ENCODE peak calls at places on chromosomes 16 and 17, in nine cellular contexts. L is left lung; J is mucosa of descending colon; X is CD4-positive, alpha-beta T cell; H is keratinocyte; M is fibroblast of villous mesenchyme; K is HFF-Myc; A is ovary; N is GM12865. T is an unnamed sample.

GRCh38 chr16:22763655-22764054 is 50.3 kb upstream of the HS3ST2 start:
- DNase-seq in A (peak; percentile 18), M (no peak), K (no peak), N (no peak), H (no peak), J (no peak), X (no peak), L (no peak), T (no peak)

GRCh38 chr17:11909348-11909747 is 87.9 kb downstream of the ZNF18 start:
- DNase-seq in L (no peak), A (no peak), M (no peak), N (peak; percentile 6), X (no peak), J (no peak), K (no peak), H (no peak), T (no peak)

GRCh38 chr17:55434721-55435120 is 13.1 kb upstream of the MMD start:
- DNase-seq in J (no peak), A (no peak), K (no peak), H (no peak), M (no peak), N (peak; percentile 48), X (no peak), L (no peak), T (no peak)

GRCh38 chr16:2609827-2610470 is 72.1 kb downstream of the PDPK1 start:
- DNase-seq in L (peak; percentile 39), K (no peak), A (no peak), M (no peak), J (no peak), X (no peak), N (no peak), H (no peak), T (no peak)

GRCh38 chr16:1184156-1184868 is 31.4 kb downstream of the CACNA1H start:
- DNase-seq in X (no peak), A (no peak), H (no peak), K (no peak), N (no peak), L (no peak), M (no peak), J (no peak), T (no peak)

GRCh38 chr16:50282010-50282538 is 15.7 kb downstream of the ADCY7 start:
- DNase-seq in N (peak; percentile 94), L (peak; percentile 95), A (no peak), H (no peak), J (peak; percentile 75), X (peak; percentile 32), M (peak; percentile 61), K (no peak), T (no peak)

GRCh38 chr17:56313201-56313600 is 159.9 kb downstream of the ANKFN1 start:
- DNase-seq in L (no peak), X (no peak), K (no peak), M (no peak), H (no peak), A (no peak), N (no peak), J (no peak), T (no peak)

GRCh38 chr17:7885357-7886226 is 3.0 kb upstream of the CHD3 start:
- DNase-seq in K (no peak), X (no peak), N (peak; percentile 60), A (peak; percentile 76), L (peak; percentile 87), M (peak; percentile 37), J (peak; percentile 73), H (no peak), T (no peak)

GRCh38 chr16:16062023-16062932 is 112.9 kb downstream of the ABCC1 start:
- DNase-seq in K (no peak), H (no peak), J (no peak), L (no peak), M (peak; percentile 26), N (peak; percentile 11), X (no peak), A (no peak), T (no peak)

GRCh38 chr16:56111100-56111499 is 80.2 kb upstream of the GNAO1 start:
- DNase-seq in K (no peak), H (no peak), N (no peak), M (no peak), X (no peak), L (no peak), J (no peak), A (no peak), T (no peak)

GRCh38 chr16:1932050-1933028 is 10.7 kb downstream of the MSRB1 start:
- DNase-seq in N (no peak), M (no peak), L (no peak), J (peak; percentile 69), K (no peak), H (no peak), X (no peak), A (no peak), T (no peak)

DNA sequence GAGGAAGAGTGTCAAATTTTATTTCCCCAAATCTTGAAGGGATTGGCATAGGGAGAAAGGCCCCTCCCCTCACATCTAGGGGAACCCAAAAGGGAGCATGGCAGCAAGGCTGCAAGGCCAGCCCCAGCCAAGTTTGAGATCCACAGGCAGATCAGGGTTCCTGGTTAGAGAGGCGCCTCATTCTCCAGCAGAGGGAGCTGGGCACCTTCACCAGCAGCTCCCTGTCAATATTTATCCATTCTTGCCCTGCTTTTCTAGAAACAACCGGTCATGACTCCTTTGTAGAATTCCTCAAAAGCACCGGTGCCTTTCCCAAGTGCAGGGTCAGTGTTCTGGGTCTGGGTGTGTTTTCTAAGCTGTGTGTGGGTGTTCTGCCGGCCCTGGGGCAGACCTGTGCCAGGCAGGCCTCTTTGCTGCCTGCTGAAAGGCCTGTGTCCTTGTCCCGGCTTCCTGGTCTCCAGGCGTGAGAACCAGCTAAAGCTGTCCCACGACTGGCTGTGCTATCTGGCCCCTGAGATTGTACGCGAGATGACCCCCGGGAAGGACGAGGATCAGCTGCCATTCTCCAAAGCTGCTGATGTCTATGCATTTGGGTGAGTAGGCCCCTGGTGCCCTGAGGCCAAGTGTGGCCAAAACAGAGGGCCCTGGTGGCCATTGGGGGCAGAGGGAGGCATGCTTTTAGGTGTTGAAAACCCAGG is 21.2 kb upstream of the LGALS9 start:
- DNase-seq in X (no peak), L (peak; percentile 37), A (no peak), K (peak; percentile 11), J (peak; percentile 76), N (peak; percentile 50), H (no peak), M (peak; percentile 50), T (no peak)
- TF ChIP-seq CTCF in X (peak; percentile 24), L (peak; percentile 27), A (peak; percentile 40), K (peak; percentile 69), J (peak; percentile 59), N (peak; percentile 47), H (peak; percentile 83), M (peak; percentile 67), T (peak; percentile 19)

DNA sequence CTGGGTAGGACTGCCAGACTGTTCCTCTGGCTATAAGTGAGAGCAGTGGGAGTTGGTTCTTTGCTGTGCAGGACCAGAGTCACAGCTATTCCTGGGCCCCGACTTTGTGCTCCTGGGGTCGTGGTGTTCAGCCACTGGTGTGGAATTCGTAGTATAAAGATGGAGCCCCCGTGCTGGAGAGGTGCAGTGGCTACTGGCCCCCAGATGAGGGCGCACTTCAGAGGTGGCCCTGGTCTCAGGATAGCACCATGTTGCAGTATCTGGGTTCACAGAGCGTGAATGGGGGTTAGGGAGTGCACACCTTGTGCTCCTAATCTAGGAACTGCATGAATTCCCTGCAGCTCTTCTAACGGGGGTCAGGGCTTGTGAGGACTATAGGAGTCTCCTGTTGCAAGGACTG is 21.1 kb downstream of the TANC2 start:
- DNase-seq in A (no peak), J (no peak), X (no peak), M (no peak), H (no peak), K (no peak), L (no peak), N (no peak), T (no peak)
- TF ChIP-seq CTCF in A (no peak), J (no peak), X (no peak), M (peak; percentile 31), H (peak; percentile 53), K (peak; percentile 58), L (no peak), N (peak; percentile 36), T (no peak)

GRCh38 chr17:40404003-40404402 is 13.7 kb downstream of the TOP2A start:
- DNase-seq in N (no peak), H (no peak), X (no peak), L (no peak), A (no peak), M (no peak), J (no peak), K (no peak), T (no peak)

GRCh38 chr17:40402668-40403067 is 15.0 kb downstream of the TOP2A start:
- DNase-seq in K (no peak), X (no peak), A (no peak), L (no peak), J (no peak), N (no peak), M (no peak), H (no peak), T (no peak)

DNA sequence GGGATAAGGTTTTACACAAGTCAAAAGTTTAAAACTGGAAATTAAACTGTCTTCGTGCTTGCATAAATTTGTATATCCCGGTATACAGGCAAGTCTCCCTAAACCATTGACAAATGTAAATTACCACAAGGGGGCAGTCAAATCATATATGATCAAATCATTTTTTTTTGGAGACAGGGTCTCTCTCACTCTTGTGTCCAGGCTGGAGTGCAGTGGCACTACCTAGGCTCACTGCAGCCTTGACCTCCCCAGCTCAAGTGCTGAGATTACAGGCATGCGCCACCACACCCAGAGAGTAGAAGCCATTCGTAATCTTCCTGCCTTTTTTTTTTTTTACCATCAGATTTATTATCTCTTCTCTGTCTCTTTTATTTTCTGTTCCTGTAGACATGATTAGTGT is 18.5 kb downstream of the TOP2A start:
- DNase-seq in M (peak; percentile 73), J (no peak), A (no peak), K (peak; percentile 22), H (no peak), X (no peak), L (no peak), N (peak; percentile 56), T (no peak)
- TF ChIP-seq CTCF in M (peak; percentile 60), J (no peak), A (peak; percentile 41), K (peak; percentile 44), H (no peak), X (peak; percentile 91), L (peak; percentile 61), N (peak; percentile 36), T (peak; percentile 64)

GRCh38 chr16:47019563-47019962 is 46.1 kb upstream of the DNAJA2 start:
- DNase-seq in J (no peak), A (no peak), N (no peak), X (no peak), L (no peak), K (no peak), H (no peak), M (peak; percentile 14), T (no peak)

GRCh38 chr16:47016700-47017133 is 43.2 kb upstream of the DNAJA2 start:
- DNase-seq in N (peak; percentile 80), J (no peak), L (no peak), K (no peak), H (no peak), A (no peak), X (no peak), M (no peak), T (no peak)

GRCh38 chr16:47013910-47014309 is 40.4 kb upstream of the DNAJA2 start:
- DNase-seq in L (no peak), K (no peak), M (no peak), H (no peak), A (no peak), N (no peak), J (no peak), X (no peak), T (no peak)

GRCh38 chr16:47017636-47018035 is 44.2 kb upstream of the DNAJA2 start:
- DNase-seq in L (no peak), M (no peak), X (no peak), H (no peak), J (no peak), N (no peak), A (no peak), K (no peak), T (no peak)

GRCh38 chr16:47018223-47018891 is 44.9 kb upstream of the DNAJA2 start:
- DNase-seq in H (no peak), L (no peak), A (no peak), K (no peak), J (peak; percentile 55), N (peak; percentile 96), X (peak; percentile 16), M (peak; percentile 15), T (no peak)
- TF ChIP-seq CTCF in H (peak; percentile 93), L (peak; percentile 41), A (no peak), K (peak; percentile 22), J (peak; percentile 49), N (peak; percentile 68), X (no peak), M (peak; percentile 38), T (peak; percentile 39)